ENCODE peak calls at places on chromosome 18, in five cellular contexts. T is stimulated activated CD8-positive, alpha-beta memory T cell treated with anti-CD3 and anti-CD28 coated beads, Interleukin-4, amount 100 ng/mL, for 1 hour; Y is right cardiac atrium; V is foreskin fibroblast; D is kidney epithelial cell. J is an unnamed sample.

GRCh38 chr18:24876266-24876665 is 415.8 kb downstream of the HRH4 start:
- DNase-seq in D (no peak), Y (no peak), T (no peak), V (peak), J (peak)

GRCh38 chr18:825891-826585 is 14.0 kb upstream of the YES1 start:
- DNase-seq in V (no peak), Y (no peak), T (no peak), D (no peak), J (no peak)

GRCh38 chr18:74204543-74205152 is 56.3 kb downstream of the TIMM21 start:
- DNase-seq in V (no peak), D (no peak), Y (no peak), T (no peak), J (no peak)

GRCh38 chr18:2009957-2010697 is 561.2 kb downstream of the METTL4 start:
- DNase-seq in T (no peak), Y (no peak), D (no peak), V (no peak), J (no peak)

GRCh38 chr18:48997985-48998831 is 47.4 kb upstream of the SMAD7 start:
- DNase-seq in T (no peak), V (peak), Y (peak), D (peak), J (peak)

GRCh38 chr18:79484661-79485621 is 89.2 kb downstream of the NFATC1 start:
- DNase-seq in T (no peak), Y (peak), D (peak), V (peak), J (peak)

GRCh38 chr18:36756262-36756661 is 72.5 kb downstream of the TPGS2 start:
- DNase-seq in D (no peak), T (no peak), V (peak), Y (no peak), J (peak)

GRCh38 chr18:28584726-28585125 is 407.8 kb upstream of the CDH2 start:
- DNase-seq in Y (no peak), T (no peak), V (peak), D (peak), J (peak)

GRCh38 chr18:24014986-24015896 is 687 bp downstream of the TTC39C start:
- DNase-seq in Y (peak), V (peak), T (no peak), D (no peak), J (peak)

GRCh38 chr18:55477537-55478300 is 110.3 kb downstream of the TCF4 start:
- DNase-seq in T (no peak), Y (peak), V (no peak), D (peak), J (peak)

GRCh38 chr18:47709556-47709955 is 220.9 kb downstream of the SMAD2 start:
- DNase-seq in D (no peak), T (no peak), Y (no peak), V (no peak), J (no peak)

GRCh38 chr18:46423226-46423805 is 233.7 kb downstream of the LOXHD1 start:
- DNase-seq in T (no peak), V (no peak), Y (no peak), D (no peak), J (no peak)

GRCh38 chr18:67551146-67551545 is 34.6 kb upstream of the DSEL start:
- DNase-seq in T (no peak), V (no peak), Y (no peak), D (peak), J (no peak)

GRCh38 chr18:55097406-55098170 is 138.3 kb upstream of the CCDC68 start:
- DNase-seq in D (peak), T (no peak), V (peak), Y (no peak), J (no peak)

GRCh38 chr18:45168883-45169585 is 446.2 kb upstream of the SLC14A2 start:
- DNase-seq in T (no peak), D (no peak), V (peak), Y (no peak), J (peak)

GRCh38 chr18:79534356-79534755 is 138.6 kb downstream of the NFATC1 start:
- DNase-seq in D (no peak), Y (peak), T (no peak), V (no peak), J (no peak)

GRCh38 chr18:12884521-12885323 is 685 bp upstream of the PTPN2 start:
- DNase-seq in T (no peak), Y (no peak), D (no peak), V (no peak), J (no peak)

GRCh38 chr18:75390854-75391253 is 36.6 kb downstream of the SMIM21 start:
- DNase-seq in Y (no peak), T (no peak), D (no peak), V (no peak), J (no peak)

GRCh38 chr18:79788096-79789085 is 9.3 kb upstream of the KCNG2 start:
- DNase-seq in V (no peak), Y (peak), T (no peak), D (no peak), J (no peak)

GRCh38 chr18:34710430-34711386 is 610 bp downstream of the DTNA start:
- DNase-seq in V (peak), T (no peak), D (no peak), Y (no peak), J (peak)

GRCh38 chr18:21853020-21853419 is 112.4 kb downstream of the MIB1 start:
- DNase-seq in V (peak), Y (no peak), T (no peak), D (no peak), J (no peak)

GRCh38 chr18:34521040-34521439 is 189.1 kb upstream of the DTNA start:
- DNase-seq in Y (no peak), D (no peak), V (no peak), T (no peak), J (no peak)

GRCh38 chr18:9233771-9234440 is 97.3 kb downstream of the ANKRD12 start:
- DNase-seq in T (no peak), Y (no peak), V (no peak), D (no peak), J (no peak)

GRCh38 chr18:53909668-53910067 is 314.8 kb downstream of the MBD2 start:
- DNase-seq in Y (no peak), T (no peak), D (no peak), V (no peak), J (no peak)

GRCh38 chr18:39596216-39596615 is 2030.6 kb upstream of the CELF4 start:
- DNase-seq in V (no peak), Y (no peak), T (no peak), D (no peak), J (no peak)

GRCh38 chr18:65592419-65592818 is 158.4 kb upstream of the CDH7 start:
- DNase-seq in T (no peak), Y (no peak), D (no peak), V (no peak), J (no peak)

GRCh38 chr18:14978962-14979535 is 231.1 kb downstream of the ANKRD30B start:
- DNase-seq in D (no peak), T (no peak), Y (peak), V (no peak), J (peak)

GRCh38 chr18:44887227-44887631 is 206.5 kb downstream of the SETBP1 start:
- DNase-seq in Y (no peak), D (peak), T (no peak), V (peak), J (no peak)

GRCh38 chr18:445090-445489 is 55.4 kb downstream of the COLEC12 start:
- DNase-seq in D (no peak), Y (no peak), V (no peak), T (no peak), J (peak)